ENCODE peak calls at places on chromosome 1, in ten cellular contexts. P is AG04450, D is A172, E is ascending aorta, A is T-helper 9 cell, N is NCI-H1092 treated with DMSO at 0.1 percent for 48 hours, G is small intestine, Q is K562, W is pulmonary artery endothelial cell, U is fibroblast of lung. R is an unnamed sample.

GRCh38 chr1:200740291-200741212 is 1.9 kb downstream of the CAMSAP2 start:
- DNase-seq in P (no peak), D (no peak), E (no peak), A (no peak), N (peak; percentile 15), G (no peak), Q (no peak), W (no peak), U (no peak), R (no peak)

GRCh38 chr1:213231795-213232231 is 180.8 kb downstream of the RPS6KC1 start:
- DNase-seq in P (no peak), D (peak; percentile 6), E (no peak), A (no peak), N (no peak), G (no peak), Q (no peak), W (no peak), U (peak; percentile 10), R (no peak)

GRCh38 chr1:42319128-42319851 is 15.7 kb downstream of the FOXJ3 start:
- DNase-seq in P (no peak), D (no peak), E (no peak), A (no peak), N (no peak), G (no peak), Q (no peak), W (no peak), U (peak; percentile 72), R (no peak)

GRCh38 chr1:187261637-187262036 is 432.9 kb downstream of the PLA2G4A start:
- DNase-seq in P (peak; percentile 32), D (no peak), E (no peak), A (no peak), N (peak; percentile 45), G (peak; percentile 21), Q (no peak), W (no peak), U (peak; percentile 6), R (no peak)

GRCh38 chr1:6185635-6186382 is 5.7 kb upstream of the CHD5 start:
- DNase-seq in P (no peak), D (no peak), E (no peak), A (no peak), N (no peak), G (no peak), Q (no peak), W (no peak), U (peak; percentile 32), R (no peak)

GRCh38 chr1:22024485-22025367 is 23.3 kb downstream of the CELA3A start:
- DNase-seq in P (peak; percentile 44), D (peak; percentile 66), E (peak; percentile 42), A (peak; percentile 67), N (peak; percentile 92), G (peak; percentile 54), Q (peak; percentile 70), W (peak; percentile 55), U (peak; percentile 85), R (peak; percentile 72)

GRCh38 chr1:2303016-2303775 is 75.1 kb downstream of the SKI start:
- DNase-seq in P (no peak), D (no peak), E (no peak), A (no peak), N (no peak), G (no peak), Q (no peak), W (no peak), U (no peak), R (no peak)

GRCh38 chr1:184160942-184161698 is 109.6 kb downstream of the TSEN15 start:
- DNase-seq in P (no peak), D (no peak), E (no peak), A (no peak), N (no peak), G (no peak), Q (no peak), W (no peak), U (peak; percentile 46), R (no peak)

GRCh38 chr1:112040891-112041740 is 51.6 kb upstream of the KCND3 start:
- DNase-seq in P (no peak), D (no peak), E (no peak), A (no peak), N (no peak), G (no peak), Q (no peak), W (no peak), U (no peak), R (no peak)

GRCh38 chr1:169305948-169306347 is 61.6 kb downstream of the NME7 start:
- DNase-seq in P (no peak), D (no peak), E (no peak), A (no peak), N (no peak), G (no peak), Q (no peak), W (no peak), U (no peak), R (no peak)

GRCh38 chr1:30684881-30685795 is 38.2 kb downstream of the MATN1 start:
- DNase-seq in P (no peak), D (no peak), E (no peak), A (peak; percentile 4), N (peak; percentile 60), G (peak; percentile 89), Q (peak; percentile 84), W (no peak), U (no peak), R (peak; percentile 97)

GRCh38 chr1:210246447-210246846 is 13.9 kb downstream of the SERTAD4 start:
- DNase-seq in P (peak; percentile 45), D (peak; percentile 77), E (no peak), A (no peak), N (no peak), G (no peak), Q (no peak), W (no peak), U (peak; percentile 70), R (no peak)

GRCh38 chr1:212161231-212161781 is 123.9 kb upstream of the PPP2R5A start:
- DNase-seq in P (peak; percentile 29), D (peak; percentile 93), E (no peak), A (no peak), N (no peak), G (peak; percentile 49), Q (peak; percentile 53), W (no peak), U (peak; percentile 91), R (no peak)

GRCh38 chr1:117821782-117822447 is 107.5 kb downstream of the GDAP2 start:
- DNase-seq in P (peak; percentile 97), D (peak; percentile 94), E (no peak), A (no peak), N (no peak), G (no peak), Q (peak; percentile 28), W (peak; percentile 97), U (peak; percentile 99), R (no peak)

GRCh38 chr1:47893412-47893811 is 103.8 kb downstream of the TRABD2B start:
- DNase-seq in P (no peak), D (no peak), E (no peak), A (no peak), N (no peak), G (no peak), Q (no peak), W (no peak), U (no peak), R (no peak)

GRCh38 chr1:162732566-162733335 is 57.8 kb upstream of the HSD17B7 start:
- DNase-seq in P (no peak), D (no peak), E (no peak), A (no peak), N (peak; percentile 39), G (no peak), Q (no peak), W (no peak), U (no peak), R (peak; percentile 35)

GRCh38 chr1:86616871-86617270 is 70.0 kb downstream of the CLCA4 start:
- DNase-seq in P (no peak), D (no peak), E (no peak), A (no peak), N (no peak), G (peak; percentile 90), Q (no peak), W (no peak), U (no peak), R (peak; percentile 57)

GRCh38 chr1:76254165-76255043 is 179.9 kb downstream of the ST6GALNAC3 start:
- DNase-seq in P (no peak), D (peak; percentile 51), E (no peak), A (no peak), N (no peak), G (no peak), Q (no peak), W (peak; percentile 91), U (peak; percentile 74), R (no peak)

GRCh38 chr1:231407537-231408396 is 14.3 kb downstream of the EGLN1 start:
- DNase-seq in P (no peak), D (peak; percentile 70), E (no peak), A (no peak), N (no peak), G (peak; percentile 79), Q (no peak), W (no peak), U (peak; percentile 66), R (peak; percentile 23)

GRCh38 chr1:150149490-150150453 is at the start of gene PLEKHO1:
- DNase-seq in P (no peak), D (peak; percentile 67), E (peak; percentile 80), A (peak; percentile 85), N (peak; percentile 87), G (peak; percentile 72), Q (peak; percentile 80), W (no peak), U (peak; percentile 89), R (peak; percentile 73)

GRCh38 chr1:48644190-48644930 is 132.3 kb downstream of the BEND5 start:
- DNase-seq in P (no peak), D (no peak), E (no peak), A (no peak), N (no peak), G (no peak), Q (no peak), W (no peak), U (no peak), R (no peak)

GRCh38 chr1:84433253-84434080 is 35.2 kb downstream of the DNASE2B start:
- DNase-seq in P (peak; percentile 58), D (peak; percentile 44), E (no peak), A (peak; percentile 30), N (peak; percentile 89), G (peak; percentile 85), Q (peak; percentile 40), W (peak; percentile 69), U (peak; percentile 72), R (peak; percentile 81)

GRCh38 chr1:32208891-32209309 is at the start of gene DCDC2B:
- DNase-seq in P (no peak), D (peak; percentile 37), E (no peak), A (no peak), N (peak; percentile 88), G (peak; percentile 98), Q (no peak), W (no peak), U (peak; percentile 31), R (peak; percentile 97)

GRCh38 chr1:201714542-201715276 is 114.2 kb upstream of the IPO9 start:
- DNase-seq in P (peak; percentile 95), D (peak; percentile 100), E (peak; percentile 94), A (no peak), N (no peak), G (peak; percentile 87), Q (peak; percentile 76), W (peak; percentile 78), U (peak; percentile 100), R (peak; percentile 71)

GRCh38 chr1:11701551-11701961 is 10.0 kb downstream of the DRAXIN start:
- DNase-seq in P (no peak), D (no peak), E (no peak), A (no peak), N (peak; percentile 47), G (no peak), Q (no peak), W (no peak), U (no peak), R (no peak)

GRCh38 chr1:108080448-108080847 is 115.5 kb upstream of the VAV3 start:
- DNase-seq in P (no peak), D (no peak), E (no peak), A (no peak), N (no peak), G (no peak), Q (no peak), W (no peak), U (no peak), R (no peak)

GRCh38 chr1:1627261-1627841 is 4.6 kb upstream of the MMP23B start:
- DNase-seq in P (no peak), D (no peak), E (no peak), A (no peak), N (no peak), G (peak; percentile 80), Q (no peak), W (no peak), U (no peak), R (peak; percentile 84)

GRCh38 chr1:154992721-154993571 is 440 bp upstream of the LENEP start:
- DNase-seq in P (no peak), D (peak; percentile 78), E (no peak), A (no peak), N (peak; percentile 19), G (no peak), Q (peak; percentile 78), W (no peak), U (peak; percentile 64), R (no peak)

R was measured in colonic mucosa.